ENCODE peak calls at places on chromosomes 12 and 14, in five cellular contexts. X is neural progenitor cell, C is fibroblast of lung, O is K562, N is HCT116. G is an unnamed sample.
A peak's percentile ranks its signal among the peaks of the same experiment; 100 is the strongest.

GRCh38 chr12:120474092-120474960 is 4.8 kb upstream of the SRSF9 start:
- DNase-seq in X (no peak), O (peak; percentile 47), C (peak; percentile 78), N (peak; percentile 80), G (peak; percentile 87)

GRCh38 chr12:52614381-52615207 is 3.8 kb downstream of the KRT73 start:
- DNase-seq in O (no peak), X (no peak), N (no peak), C (no peak), G (no peak)

GRCh38 chr12:132324841-132325732 is 4.3 kb downstream of the GALNT9 start:
- DNase-seq in O (no peak), N (no peak), C (no peak), X (no peak), G (no peak)

GRCh38 chr12:112756918-112757317 is 34.6 kb upstream of the RPH3A start:
- DNase-seq in X (no peak), O (no peak), N (no peak), C (no peak), G (no peak)

GRCh38 chr14:24144451-24144850 is 2.0 kb downstream of the PSME2 start:
- DNase-seq in N (no peak), X (no peak), C (no peak), O (no peak), G (no peak)

GRCh38 chr12:46517579-46517962 is 145.0 kb upstream of the SLC38A2 start:
- DNase-seq in X (no peak), N (no peak), O (no peak), C (no peak), G (no peak)

GRCh38 chr12:67034110-67034879 is 234.9 kb upstream of the CAND1 start:
- DNase-seq in O (no peak), X (peak; percentile 29), C (peak; percentile 68), N (no peak), G (peak; percentile 80)

GRCh38 chr12:132689227-132689626 is 1.8 kb downstream of the PXMP2 start:
- DNase-seq in C (no peak), X (no peak), O (no peak), N (no peak), G (no peak)

GRCh38 chr12:19236656-19237055 is 107.1 kb downstream of the PLEKHA5 start:
- DNase-seq in O (no peak), C (peak; percentile 65), N (no peak), X (no peak), G (no peak)

GRCh38 chr12:116697305-116698130 is 40.4 kb downstream of the SPRING1 start:
- DNase-seq in N (peak; percentile 40), O (peak; percentile 48), C (no peak), X (peak; percentile 84), G (no peak)

GRCh38 chr14:77085538-77085937 is 12.5 kb upstream of the CIPC start:
- DNase-seq in C (no peak), N (no peak), X (peak; percentile 75), O (no peak), G (no peak)

GRCh38 chr12:114938487-114939210 is 254.7 kb upstream of the TBX3 start:
- DNase-seq in X (peak; percentile 15), N (no peak), C (no peak), O (no peak), G (no peak)

GRCh38 chr14:75484711-75485429 is 37.4 kb upstream of the BATF start:
- DNase-seq in N (no peak), X (no peak), O (no peak), C (no peak), G (no peak)

GRCh38 chr12:57629897-57630471 is 3.0 kb downstream of the B4GALNT1 start:
- DNase-seq in X (peak; percentile 1), O (no peak), C (no peak), N (no peak), G (no peak)

GRCh38 chr12:1993871-1994371 is 10.3 kb downstream of the DCP1B start:
- DNase-seq in O (no peak), X (no peak), N (no peak), C (peak; percentile 87), G (no peak)

GRCh38 chr12:97984951-97985350 is 522.3 kb downstream of the RMST start:
- DNase-seq in X (no peak), N (no peak), O (no peak), C (no peak), G (no peak)

DNA sequence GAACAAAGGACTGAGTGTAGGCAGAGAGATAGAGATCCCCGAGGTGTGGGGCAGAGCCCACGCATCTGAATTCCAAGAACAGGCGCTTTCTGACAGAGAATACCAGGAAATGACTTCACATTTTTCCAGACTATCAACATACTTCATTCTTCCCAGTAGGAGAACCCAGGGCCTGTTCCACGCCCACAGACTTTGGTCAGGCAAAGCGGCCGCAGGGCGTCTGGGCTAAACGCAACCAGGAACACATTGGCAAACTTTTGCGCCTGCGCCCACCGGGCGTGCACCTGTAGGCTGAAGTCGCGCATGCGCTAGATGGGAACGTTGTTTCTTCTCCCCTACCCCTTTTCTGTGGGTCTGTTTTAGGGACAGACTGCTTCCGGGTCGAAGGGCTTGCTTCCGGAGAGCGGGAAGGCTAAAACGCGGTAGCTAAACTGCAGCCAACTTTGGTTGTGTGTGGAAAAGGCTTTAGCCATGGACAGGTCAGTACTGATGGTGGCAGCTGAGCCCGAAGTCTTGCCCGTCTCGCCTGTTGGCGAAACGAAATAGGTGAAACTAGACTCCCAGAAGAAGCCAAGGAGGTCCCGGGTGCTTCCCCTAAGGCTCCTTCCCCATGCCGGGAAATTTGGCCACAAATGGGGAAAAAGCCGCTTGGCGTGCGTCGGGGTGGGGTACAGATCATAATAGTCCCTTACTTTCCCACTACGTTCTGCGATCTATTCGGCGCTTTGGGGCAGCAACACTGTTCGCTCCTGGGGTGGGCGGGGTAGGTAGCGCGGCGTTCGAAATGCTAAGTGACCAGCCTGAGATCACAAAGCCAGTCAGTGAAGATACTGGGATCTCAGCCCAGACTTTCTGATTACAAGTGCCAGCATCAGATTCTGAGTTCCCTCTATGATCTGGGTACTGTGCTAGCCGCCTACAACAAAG is at the start of gene NUP107:
- DNase-seq in C (peak; percentile 99), O (peak; percentile 95), X (peak; percentile 99), N (peak; percentile 97), G (peak; percentile 99)
- TF ChIP-seq CTCF in C (peak; percentile 21), O (no peak), X (no peak), N (no peak), G (no peak)

DNA sequence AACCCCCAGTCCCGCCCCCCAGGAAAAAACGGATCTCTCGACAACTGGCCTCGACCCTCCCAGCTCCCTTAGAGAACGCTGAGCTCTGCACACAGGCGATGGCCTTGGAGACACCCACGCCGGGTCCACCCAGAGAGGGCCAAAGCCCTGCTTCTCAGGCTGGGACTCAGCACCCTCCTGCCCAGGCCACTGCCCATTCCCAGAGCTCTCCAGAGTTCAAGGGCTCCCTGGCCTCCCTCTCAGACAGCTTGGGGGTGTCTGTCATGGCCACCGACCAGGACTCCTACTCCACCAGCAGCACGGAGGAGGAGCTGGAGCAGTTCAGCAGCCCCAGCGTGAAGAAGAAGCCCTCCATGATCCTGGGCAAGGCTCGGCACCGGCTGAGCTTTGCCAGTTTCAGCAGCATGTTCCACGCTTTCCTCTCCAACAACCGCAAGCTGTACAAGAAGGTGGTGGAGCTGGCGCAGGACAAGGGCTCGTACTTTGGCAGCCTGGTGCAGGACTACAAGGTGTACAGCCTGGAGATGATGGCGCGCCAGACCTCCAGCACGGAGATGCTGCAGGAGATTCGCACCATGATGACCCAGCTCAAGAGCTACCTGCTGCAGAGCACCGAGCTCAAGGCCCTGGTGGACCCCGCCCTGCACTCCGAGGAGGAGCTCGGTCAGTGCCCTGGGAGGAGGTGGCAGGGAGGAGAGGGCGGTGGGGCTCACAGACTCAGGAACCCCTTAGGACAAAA is 95.8 kb downstream of the LGMN start:
- DNase-seq in N (no peak), C (no peak), O (no peak), X (no peak), G (no peak)
- H3K27me3 ChIP-seq in N (no peaks in the 10 kb centered on the region), C (no peaks in the 10 kb centered on the region), O (peaks cover 48% of the 10 kb centered on the region), X (no peaks in the 10 kb centered on the region), G (no peaks in the 10 kb centered on the region)

DNA sequence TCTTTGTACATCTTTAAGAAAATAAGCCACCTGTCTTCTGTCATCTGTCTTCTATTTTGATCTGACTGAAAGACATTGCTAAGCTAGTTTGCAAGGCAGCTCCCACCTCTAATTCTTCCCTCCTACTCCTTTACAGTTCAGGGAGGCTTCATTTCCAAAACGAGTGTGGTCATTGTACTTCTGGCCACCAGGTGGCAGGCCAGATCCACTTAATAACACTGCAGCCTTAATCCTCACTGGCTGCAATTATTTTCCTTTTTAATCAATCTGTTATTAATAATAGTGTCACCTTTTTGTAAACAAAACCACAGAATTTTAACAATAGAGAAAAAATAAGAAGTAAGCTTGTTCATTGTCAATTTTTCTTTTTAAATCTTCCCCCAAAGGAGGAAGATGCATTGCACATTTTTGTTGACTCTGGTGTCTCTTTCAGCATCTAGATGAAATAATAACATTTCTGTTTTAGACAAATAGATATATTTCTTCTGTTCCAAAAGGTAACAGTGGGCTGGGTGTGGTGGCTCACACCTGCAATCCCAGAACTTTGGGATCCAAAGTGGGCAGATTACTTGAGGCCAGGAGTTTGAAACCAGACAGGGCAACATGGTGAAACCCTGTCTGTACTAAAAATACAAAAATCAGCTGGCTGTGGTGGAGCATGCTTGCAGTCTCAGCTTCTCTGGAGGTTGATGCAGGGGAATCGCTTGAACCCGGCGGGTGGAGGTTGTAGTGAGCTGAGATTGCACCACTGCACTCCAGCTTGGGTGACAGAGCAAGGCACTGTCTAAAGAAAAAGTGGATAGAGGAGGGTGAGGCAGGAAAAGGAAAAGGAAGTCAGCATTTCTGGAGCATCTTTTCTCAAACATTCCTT is 23.3 kb downstream of the GABARAPL1 start:
- DNase-seq in X (peak; percentile 58), N (peak; percentile 31), C (peak; percentile 25), O (peak; percentile 44), G (peak; percentile 32)
- H3K4me2 ChIP-seq in X (no peak overlapping the region), N (no peak overlapping the region), C (no peak overlapping the region), O (no peak overlapping the region), G (no peak overlapping the region)

DNA sequence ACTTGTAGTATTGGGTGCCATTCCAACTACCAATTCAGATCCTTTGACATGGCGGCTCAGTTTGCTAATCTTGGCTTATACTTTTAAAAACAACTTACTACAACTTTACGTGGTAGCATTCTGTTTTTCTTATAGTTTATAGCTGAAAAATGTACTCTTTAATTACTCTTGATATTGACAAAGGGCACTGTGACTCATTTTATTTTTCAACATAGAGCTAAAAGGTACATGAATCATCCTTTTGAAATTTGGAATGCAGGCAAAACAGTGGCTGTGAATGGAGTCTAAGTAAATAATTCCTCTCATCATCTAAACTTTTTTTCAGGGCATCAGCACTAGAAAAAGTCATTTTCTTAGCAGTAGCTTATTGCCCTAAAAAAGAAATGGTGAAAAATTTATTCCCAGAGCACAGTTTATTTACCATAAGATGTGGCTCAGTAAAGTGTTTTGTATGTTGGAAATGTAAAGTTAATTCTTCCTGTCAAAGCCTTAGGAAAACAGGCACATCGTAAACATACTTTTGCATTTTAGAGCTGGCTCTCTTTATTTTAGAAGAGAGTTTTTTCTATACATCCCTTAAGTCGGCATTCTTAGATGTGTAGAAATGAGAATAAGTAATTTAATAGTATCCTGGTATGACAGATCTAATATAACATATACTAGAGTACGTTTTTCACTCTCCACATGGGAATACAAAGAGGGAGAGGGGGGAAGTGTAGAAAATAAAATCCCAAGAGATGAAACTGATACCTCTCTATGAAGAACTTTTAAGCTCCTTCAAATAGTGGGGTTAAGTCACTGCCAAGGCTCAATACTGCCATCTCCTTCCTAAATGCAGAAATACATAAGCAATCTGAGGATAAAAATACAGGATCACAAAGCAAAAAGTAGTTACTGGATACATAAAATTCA is 55.2 kb downstream of the SLC25A21 start:
- DNase-seq in X (no peak), N (peak; percentile 6), C (peak; percentile 75), O (no peak), G (no peak)
- TF ChIP-seq CTCF in X (no peak), N (peak; percentile 19), C (peak; percentile 49), O (peak; percentile 16), G (peak; percentile 50)

G was measured in PC-9.